ENCODE peak calls at places on chromosomes 2 and 18, in seven cellular contexts. One of them, this sample, is unnamed.

GRCh38 chr2:195595825-195596224 is 61.2 kb upstream of the SLC39A10 start:
- DNase-seq in D341Med: no peak
- DNase-seq in A549: no peak
- DNase-seq in fibroblast of lung: no peak
- DNase-seq in WTC11: no peak
- DNase-seq in stimulated activated CD4-positive, alpha-beta T cell treated with anti-CD3 and anti-CD28 coated beads, Interleukin-15, amount 100 ng/mL, for 24 hours: no peak
- DNase-seq in activated CD4-positive, alpha-beta T cell treated with anti-CD3 and anti-CD28 coated beads, Interleukin-2, amount 50 U/mL, for 48 hours: no peak
- DNase-seq in this sample: no peak

GRCh38 chr18:41940506-41941215 is 14.4 kb upstream of the PIK3C3 start:
- DNase-seq in D341Med: no peak
- DNase-seq in A549: peak
- DNase-seq in fibroblast of lung: peak
- DNase-seq in WTC11: no peak
- DNase-seq in stimulated activated CD4-positive, alpha-beta T cell treated with anti-CD3 and anti-CD28 coated beads, Interleukin-15, amount 100 ng/mL, for 24 hours: no peak
- DNase-seq in activated CD4-positive, alpha-beta T cell treated with anti-CD3 and anti-CD28 coated beads, Interleukin-2, amount 50 U/mL, for 48 hours: no peak
- DNase-seq in this sample: no peak

GRCh38 chr2:140696449-140696848 is 1434.4 kb downstream of the LRP1B start:
- DNase-seq in D341Med: no peak
- DNase-seq in A549: peak
- DNase-seq in fibroblast of lung: no peak
- DNase-seq in WTC11: peak
- DNase-seq in stimulated activated CD4-positive, alpha-beta T cell treated with anti-CD3 and anti-CD28 coated beads, Interleukin-15, amount 100 ng/mL, for 24 hours: no peak
- DNase-seq in activated CD4-positive, alpha-beta T cell treated with anti-CD3 and anti-CD28 coated beads, Interleukin-2, amount 50 U/mL, for 48 hours: no peak
- DNase-seq in this sample: no peak

GRCh38 chr2:37119182-37119581 is 34.9 kb downstream of the GPATCH11 start:
- DNase-seq in D341Med: no peak
- DNase-seq in A549: peak
- DNase-seq in fibroblast of lung: no peak
- DNase-seq in WTC11: no peak
- DNase-seq in stimulated activated CD4-positive, alpha-beta T cell treated with anti-CD3 and anti-CD28 coated beads, Interleukin-15, amount 100 ng/mL, for 24 hours: no peak
- DNase-seq in activated CD4-positive, alpha-beta T cell treated with anti-CD3 and anti-CD28 coated beads, Interleukin-2, amount 50 U/mL, for 48 hours: no peak
- DNase-seq in this sample: no peak

GRCh38 chr2:99961567-99961913 is 180.8 kb downstream of the AFF3 start:
- DNase-seq in D341Med: no peak
- DNase-seq in A549: no peak
- DNase-seq in fibroblast of lung: no peak
- DNase-seq in WTC11: no peak
- DNase-seq in stimulated activated CD4-positive, alpha-beta T cell treated with anti-CD3 and anti-CD28 coated beads, Interleukin-15, amount 100 ng/mL, for 24 hours: no peak
- DNase-seq in activated CD4-positive, alpha-beta T cell treated with anti-CD3 and anti-CD28 coated beads, Interleukin-2, amount 50 U/mL, for 48 hours: no peak
- DNase-seq in this sample: no peak

GRCh38 chr18:36871801-36872200 is 42.9 kb downstream of the KIAA1328 start:
- DNase-seq in D341Med: no peak
- DNase-seq in A549: no peak
- DNase-seq in fibroblast of lung: no peak
- DNase-seq in WTC11: no peak
- DNase-seq in stimulated activated CD4-positive, alpha-beta T cell treated with anti-CD3 and anti-CD28 coated beads, Interleukin-15, amount 100 ng/mL, for 24 hours: no peak
- DNase-seq in activated CD4-positive, alpha-beta T cell treated with anti-CD3 and anti-CD28 coated beads, Interleukin-2, amount 50 U/mL, for 48 hours: no peak
- DNase-seq in this sample: no peak

GRCh38 chr2:215466097-215466909 is 30.4 kb upstream of the FN1 start:
- DNase-seq in D341Med: no peak
- DNase-seq in A549: no peak
- DNase-seq in fibroblast of lung: peak
- DNase-seq in WTC11: no peak
- DNase-seq in stimulated activated CD4-positive, alpha-beta T cell treated with anti-CD3 and anti-CD28 coated beads, Interleukin-15, amount 100 ng/mL, for 24 hours: no peak
- DNase-seq in activated CD4-positive, alpha-beta T cell treated with anti-CD3 and anti-CD28 coated beads, Interleukin-2, amount 50 U/mL, for 48 hours: no peak
- DNase-seq in this sample: no peak

GRCh38 chr2:38174646-38175096 is 98.7 kb upstream of the CYP1B1 start:
- DNase-seq in D341Med: no peak
- DNase-seq in A549: no peak
- DNase-seq in fibroblast of lung: peak
- DNase-seq in WTC11: no peak
- DNase-seq in stimulated activated CD4-positive, alpha-beta T cell treated with anti-CD3 and anti-CD28 coated beads, Interleukin-15, amount 100 ng/mL, for 24 hours: no peak
- DNase-seq in activated CD4-positive, alpha-beta T cell treated with anti-CD3 and anti-CD28 coated beads, Interleukin-2, amount 50 U/mL, for 48 hours: no peak
- DNase-seq in this sample: no peak

GRCh38 chr18:25289040-25289631 is 62.8 kb downstream of the ZNF521 start:
- DNase-seq in D341Med: no peak
- DNase-seq in A549: peak
- DNase-seq in fibroblast of lung: peak
- DNase-seq in WTC11: no peak
- DNase-seq in stimulated activated CD4-positive, alpha-beta T cell treated with anti-CD3 and anti-CD28 coated beads, Interleukin-15, amount 100 ng/mL, for 24 hours: no peak
- DNase-seq in activated CD4-positive, alpha-beta T cell treated with anti-CD3 and anti-CD28 coated beads, Interleukin-2, amount 50 U/mL, for 48 hours: no peak
- DNase-seq in this sample: no peak

GRCh38 chr2:196271786-196272185 is 100.4 kb upstream of the STK17B start:
- DNase-seq in D341Med: no peak
- DNase-seq in A549: no peak
- DNase-seq in fibroblast of lung: no peak
- DNase-seq in WTC11: no peak
- DNase-seq in stimulated activated CD4-positive, alpha-beta T cell treated with anti-CD3 and anti-CD28 coated beads, Interleukin-15, amount 100 ng/mL, for 24 hours: no peak
- DNase-seq in activated CD4-positive, alpha-beta T cell treated with anti-CD3 and anti-CD28 coated beads, Interleukin-2, amount 50 U/mL, for 48 hours: no peak
- DNase-seq in this sample: no peak

GRCh38 chr18:62634991-62635630 is 80.2 kb upstream of the PHLPP1 start:
- DNase-seq in D341Med: no peak
- DNase-seq in A549: no peak
- DNase-seq in fibroblast of lung: no peak
- DNase-seq in WTC11: no peak
- DNase-seq in stimulated activated CD4-positive, alpha-beta T cell treated with anti-CD3 and anti-CD28 coated beads, Interleukin-15, amount 100 ng/mL, for 24 hours: no peak
- DNase-seq in activated CD4-positive, alpha-beta T cell treated with anti-CD3 and anti-CD28 coated beads, Interleukin-2, amount 50 U/mL, for 48 hours: no peak
- DNase-seq in this sample: no peak

GRCh38 chr2:109615637-109616144 is 1.5 kb downstream of the SOWAHC start:
- DNase-seq in D341Med: no peak
- DNase-seq in A549: peak
- DNase-seq in fibroblast of lung: no peak
- DNase-seq in WTC11: peak
- DNase-seq in stimulated activated CD4-positive, alpha-beta T cell treated with anti-CD3 and anti-CD28 coated beads, Interleukin-15, amount 100 ng/mL, for 24 hours: no peak
- DNase-seq in activated CD4-positive, alpha-beta T cell treated with anti-CD3 and anti-CD28 coated beads, Interleukin-2, amount 50 U/mL, for 48 hours: no peak
- DNase-seq in this sample: no peak

GRCh38 chr2:231037731-231038482 is 584 bp downstream of the C2orf72 start:
- DNase-seq in D341Med: peak
- DNase-seq in A549: peak
- DNase-seq in fibroblast of lung: no peak
- DNase-seq in WTC11: peak
- DNase-seq in stimulated activated CD4-positive, alpha-beta T cell treated with anti-CD3 and anti-CD28 coated beads, Interleukin-15, amount 100 ng/mL, for 24 hours: peak
- DNase-seq in activated CD4-positive, alpha-beta T cell treated with anti-CD3 and anti-CD28 coated beads, Interleukin-2, amount 50 U/mL, for 48 hours: no peak
- DNase-seq in this sample: no peak

GRCh38 chr2:228522276-228522675 is 340.8 kb upstream of the SPHKAP start:
- DNase-seq in D341Med: no peak
- DNase-seq in A549: no peak
- DNase-seq in fibroblast of lung: no peak
- DNase-seq in WTC11: no peak
- DNase-seq in stimulated activated CD4-positive, alpha-beta T cell treated with anti-CD3 and anti-CD28 coated beads, Interleukin-15, amount 100 ng/mL, for 24 hours: no peak
- DNase-seq in activated CD4-positive, alpha-beta T cell treated with anti-CD3 and anti-CD28 coated beads, Interleukin-2, amount 50 U/mL, for 48 hours: no peak
- DNase-seq in this sample: no peak

GRCh38 chr2:139790807-139791206 is 1010.6 kb upstream of the NXPH2 start:
- DNase-seq in D341Med: peak
- DNase-seq in A549: peak
- DNase-seq in fibroblast of lung: peak
- DNase-seq in WTC11: no peak
- DNase-seq in stimulated activated CD4-positive, alpha-beta T cell treated with anti-CD3 and anti-CD28 coated beads, Interleukin-15, amount 100 ng/mL, for 24 hours: no peak
- DNase-seq in activated CD4-positive, alpha-beta T cell treated with anti-CD3 and anti-CD28 coated beads, Interleukin-2, amount 50 U/mL, for 48 hours: no peak
- DNase-seq in this sample: no peak

GRCh38 chr2:73823916-73824523 is 4.7 kb upstream of the STAMBP start:
- DNase-seq in D341Med: no peak
- DNase-seq in A549: peak
- DNase-seq in fibroblast of lung: peak
- DNase-seq in WTC11: no peak
- DNase-seq in stimulated activated CD4-positive, alpha-beta T cell treated with anti-CD3 and anti-CD28 coated beads, Interleukin-15, amount 100 ng/mL, for 24 hours: peak
- DNase-seq in activated CD4-positive, alpha-beta T cell treated with anti-CD3 and anti-CD28 coated beads, Interleukin-2, amount 50 U/mL, for 48 hours: no peak
- DNase-seq in this sample: no peak

GRCh38 chr2:135011633-135012032 is 35.6 kb downstream of the MAP3K19 start:
- DNase-seq in D341Med: no peak
- DNase-seq in A549: no peak
- DNase-seq in fibroblast of lung: no peak
- DNase-seq in WTC11: no peak
- DNase-seq in stimulated activated CD4-positive, alpha-beta T cell treated with anti-CD3 and anti-CD28 coated beads, Interleukin-15, amount 100 ng/mL, for 24 hours: no peak
- DNase-seq in activated CD4-positive, alpha-beta T cell treated with anti-CD3 and anti-CD28 coated beads, Interleukin-2, amount 50 U/mL, for 48 hours: no peak
- DNase-seq in this sample: no peak

GRCh38 chr18:23861326-23861725 is 153.2 kb upstream of the TTC39C start:
- DNase-seq in D341Med: no peak
- DNase-seq in A549: no peak
- DNase-seq in fibroblast of lung: no peak
- DNase-seq in WTC11: no peak
- DNase-seq in stimulated activated CD4-positive, alpha-beta T cell treated with anti-CD3 and anti-CD28 coated beads, Interleukin-15, amount 100 ng/mL, for 24 hours: no peak
- DNase-seq in activated CD4-positive, alpha-beta T cell treated with anti-CD3 and anti-CD28 coated beads, Interleukin-2, amount 50 U/mL, for 48 hours: no peak
- DNase-seq in this sample: no peak

GRCh38 chr2:237885931-237886701 is 26.7 kb downstream of the RAMP1 start:
- DNase-seq in D341Med: peak
- DNase-seq in A549: no peak
- DNase-seq in fibroblast of lung: peak
- DNase-seq in WTC11: no peak
- DNase-seq in stimulated activated CD4-positive, alpha-beta T cell treated with anti-CD3 and anti-CD28 coated beads, Interleukin-15, amount 100 ng/mL, for 24 hours: no peak
- DNase-seq in activated CD4-positive, alpha-beta T cell treated with anti-CD3 and anti-CD28 coated beads, Interleukin-2, amount 50 U/mL, for 48 hours: no peak
- DNase-seq in this sample: no peak

GRCh38 chr18:52334896-52335295 is 5.1 kb upstream of the DCC start:
- DNase-seq in D341Med: no peak
- DNase-seq in A549: no peak
- DNase-seq in fibroblast of lung: peak
- DNase-seq in WTC11: no peak
- DNase-seq in stimulated activated CD4-positive, alpha-beta T cell treated with anti-CD3 and anti-CD28 coated beads, Interleukin-15, amount 100 ng/mL, for 24 hours: no peak
- DNase-seq in activated CD4-positive, alpha-beta T cell treated with anti-CD3 and anti-CD28 coated beads, Interleukin-2, amount 50 U/mL, for 48 hours: no peak
- DNase-seq in this sample: no peak

GRCh38 chr18:49227456-49227855 is 233.0 kb downstream of the DYM start:
- DNase-seq in D341Med: no peak
- DNase-seq in A549: no peak
- DNase-seq in fibroblast of lung: no peak
- DNase-seq in WTC11: no peak
- DNase-seq in stimulated activated CD4-positive, alpha-beta T cell treated with anti-CD3 and anti-CD28 coated beads, Interleukin-15, amount 100 ng/mL, for 24 hours: peak
- DNase-seq in activated CD4-positive, alpha-beta T cell treated with anti-CD3 and anti-CD28 coated beads, Interleukin-2, amount 50 U/mL, for 48 hours: peak
- DNase-seq in this sample: peak

GRCh38 chr2:107146181-107146580 is 260.2 kb upstream of the ST6GAL2 start:
- DNase-seq in D341Med: no peak
- DNase-seq in A549: no peak
- DNase-seq in fibroblast of lung: no peak
- DNase-seq in WTC11: no peak
- DNase-seq in stimulated activated CD4-positive, alpha-beta T cell treated with anti-CD3 and anti-CD28 coated beads, Interleukin-15, amount 100 ng/mL, for 24 hours: no peak
- DNase-seq in activated CD4-positive, alpha-beta T cell treated with anti-CD3 and anti-CD28 coated beads, Interleukin-2, amount 50 U/mL, for 48 hours: no peak
- DNase-seq in this sample: no peak

This sample was measured in stimulated activated naive CD4-positive, alpha-beta T cell treated with Interleukin-2 at 50 U/mL for 16 hours.